ENCODE peak calls at places on chromosome X, in ten cellular contexts. R is endodermal cell, T is tibial artery, Q is GM12865, U is AG04449, C is foreskin fibroblast, K is upper lobe of right lung, W is HCT116, V is fibroblast of pulmonary artery, X is uterus. H is an unnamed sample.

GRCh38 chrX:72107320-72107719 is 24.4 kb downstream of the RTL5 start:
- DNase-seq in K (no peak), Q (no peak), T (no peak), C (peak; percentile 62), V (peak; percentile 28), R (peak; percentile 50), U (no peak), X (no peak), W (no peak), H (no peak)

GRCh38 chrX:30888526-30889146 is 418 bp downstream of the TAB3 start:
- DNase-seq in Q (no peak), T (no peak), U (no peak), R (peak; percentile 60), V (no peak), C (peak; percentile 19), K (no peak), X (no peak), W (no peak), H (peak; percentile 7)

GRCh38 chrX:21972721-21973120 is 32.2 kb downstream of the SMS start:
- DNase-seq in W (no peak), U (peak; percentile 47), T (no peak), C (peak; percentile 30), R (no peak), V (peak; percentile 77), X (peak; percentile 18), Q (peak; percentile 29), K (no peak), H (peak; percentile 66)

GRCh38 chrX:10496345-10496965 is 123.9 kb downstream of the MID1 start:
- DNase-seq in X (no peak), Q (no peak), R (no peak), K (no peak), V (peak; percentile 90), W (no peak), U (peak; percentile 65), C (peak; percentile 78), T (no peak), H (peak; percentile 85)

GRCh38 chrX:112051546-112051945 is 31.0 kb downstream of the TRPC5 start:
- DNase-seq in K (no peak), W (no peak), Q (no peak), R (no peak), T (no peak), V (no peak), U (no peak), X (no peak), C (no peak), H (no peak)

GRCh38 chrX:16516473-16516872 is 133.5 kb upstream of the S100G start:
- DNase-seq in K (no peak), T (no peak), X (no peak), Q (no peak), W (no peak), R (no peak), C (peak; percentile 21), V (no peak), U (peak; percentile 5), H (no peak)

GRCh38 chrX:150037041-150037440 is 98.8 kb upstream of the EOLA2 start:
- DNase-seq in W (no peak), Q (no peak), R (no peak), K (no peak), U (no peak), C (no peak), X (no peak), T (no peak), V (peak; percentile 59), H (peak; percentile 50)

GRCh38 chrX:97026406-97026805 is 142.7 kb downstream of the RPA4 start:
- DNase-seq in Q (no peak), U (no peak), T (no peak), V (peak; percentile 44), W (no peak), C (no peak), K (no peak), R (no peak), X (no peak), H (peak; percentile 36)

GRCh38 chrX:151082077-151082948 is 94.1 kb upstream of the GPR50 start:
- DNase-seq in Q (peak; percentile 52), X (peak; percentile 53), W (peak; percentile 6), R (peak; percentile 88), T (peak; percentile 69), V (peak; percentile 50), U (no peak), C (peak; percentile 72), K (peak; percentile 76), H (peak; percentile 53)

GRCh38 chrX:47297874-47298273 is 65.1 kb downstream of the USP11 start:
- DNase-seq in W (peak; percentile 23), Q (no peak), K (peak; percentile 67), U (no peak), R (no peak), C (peak; percentile 32), X (no peak), V (no peak), T (no peak), H (peak; percentile 20)

DNA sequence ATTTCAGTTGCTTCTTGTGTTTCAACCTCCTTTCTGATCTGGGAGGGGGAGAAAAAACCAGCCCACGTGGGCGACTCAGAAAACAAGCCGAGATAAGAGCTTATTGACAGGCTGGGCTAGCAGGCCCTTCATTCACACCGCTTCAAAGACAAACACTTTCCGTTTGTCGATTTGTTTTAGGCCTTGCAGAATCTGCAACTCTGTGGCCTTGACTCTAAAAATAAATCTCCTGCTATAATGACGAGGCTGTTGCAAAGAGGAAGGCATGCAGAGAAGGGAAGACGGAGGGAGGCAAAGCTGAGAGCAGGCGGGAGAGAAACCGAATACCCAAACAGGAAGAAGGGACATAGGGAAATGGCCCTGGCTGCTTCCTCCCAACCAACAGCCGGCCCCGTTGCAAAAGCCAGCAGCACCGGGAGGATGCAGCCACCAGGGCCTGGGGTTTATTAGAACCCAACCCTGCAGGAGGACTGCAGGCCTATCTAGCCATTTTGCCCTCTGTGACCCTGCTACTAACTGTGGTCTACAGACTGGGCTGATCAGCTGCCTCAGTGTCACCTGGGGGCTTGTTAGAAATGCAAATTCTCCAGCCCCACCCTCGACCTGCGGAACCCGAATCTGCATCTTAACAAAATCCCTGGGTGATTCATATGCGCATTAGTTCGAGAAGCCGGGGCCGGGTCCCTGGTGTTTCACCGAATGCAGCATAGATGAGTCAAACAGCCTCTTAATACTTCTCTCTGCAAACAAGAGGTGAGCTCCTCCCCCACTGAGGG is 325.5 kb downstream of the BCOR start:
- DNase-seq in R (peak; percentile 94), V (no peak), Q (peak; percentile 40), C (no peak), W (no peak), T (no peak), K (no peak), X (no peak), U (no peak), H (no peak)
- H3K4me3 ChIP-seq in R (no peak overlapping the region), V (no peak overlapping the region), Q (no peak overlapping the region), C (no peak overlapping the region), W (no peak overlapping the region), T (no peak overlapping the region), K (no peak overlapping the region), X (no peak overlapping the region), U (no peak overlapping the region), H (no peak overlapping the region)

GRCh38 chrX:138710311-138710791 is 1.2 kb downstream of the FGF13 start:
- DNase-seq in K (no peak), V (no peak), X (no peak), T (no peak), Q (no peak), W (no peak), R (peak; percentile 57), C (no peak), U (no peak), H (no peak)

GRCh38 chrX:138708268-138708667 is 3.2 kb downstream of the FGF13 start:
- DNase-seq in T (no peak), R (no peak), Q (no peak), U (no peak), X (no peak), C (no peak), W (no peak), K (no peak), V (no peak), H (no peak)

GRCh38 chrX:138710866-138711331 is 618 bp downstream of the FGF13 start:
- DNase-seq in C (no peak), W (no peak), R (peak; percentile 72), X (peak; percentile 16), V (no peak), K (peak; percentile 46), U (no peak), T (no peak), Q (no peak), H (no peak)

GRCh38 chrX:138709886-138710285 is 1.6 kb downstream of the FGF13 start:
- DNase-seq in Q (no peak), C (no peak), V (no peak), X (no peak), R (no peak), U (no peak), T (no peak), K (no peak), W (no peak), H (no peak)

GRCh38 chrX:138711399-138712347 is at the start of gene FGF13:
- DNase-seq in W (no peak), R (peak; percentile 85), T (peak; percentile 72), X (peak; percentile 40), U (no peak), C (peak; percentile 6), K (peak; percentile 49), Q (peak; percentile 2), V (no peak), H (no peak)
- TF ChIP-seq CTCF in W (no peak), R (peak; percentile 78), T (peak; percentile 30), X (peak; percentile 18), U (no peak), C (no peak), K (peak; percentile 16), Q (no peak), V (no peak), H (no peak)

GRCh38 chrX:103586314-103586646 is 965 bp downstream of the TCEAL4 start:
- DNase-seq in T (no peak), V (peak; percentile 32), C (peak; percentile 22), K (peak; percentile 62), X (peak; percentile 37), W (no peak), U (no peak), R (peak; percentile 59), Q (peak; percentile 9), H (no peak)
- H3K4me3 ChIP-seq in T (peak overlapping the region; percentile 72), V (peak overlapping the region; percentile 76), C (peak overlapping the region; percentile 76), K (peak overlapping the region; percentile 65), X (peak overlapping the region; percentile 46), W (peak overlapping the region; percentile 68), U (peak overlapping the region; percentile 73), R (peak overlapping the region; percentile 85), Q (peak overlapping the region; percentile 78), H (peak overlapping the region; percentile 70)

GRCh38 chrX:104566921-104567501 is 1.0 kb downstream of the IL1RAPL2 start:
- DNase-seq in W (no peak), C (peak; percentile 2), R (peak; percentile 60), T (no peak), X (no peak), K (no peak), Q (no peak), U (no peak), V (no peak), H (no peak)

GRCh38 chrX:104567506-104567905 is 1.5 kb downstream of the IL1RAPL2 start:
- DNase-seq in R (no peak), W (no peak), U (no peak), T (no peak), C (peak; percentile 0), V (no peak), X (no peak), Q (no peak), K (no peak), H (no peak)

GRCh38 chrX:104564335-104564734 is 1.7 kb upstream of the IL1RAPL2 start:
- DNase-seq in Q (no peak), V (no peak), U (no peak), K (no peak), R (no peak), C (no peak), X (no peak), T (peak; percentile 52), W (no peak), H (no peak)

GRCh38 chrX:104564921-104565703 is 887 bp upstream of the IL1RAPL2 start:
- DNase-seq in X (no peak), V (no peak), Q (no peak), R (no peak), K (no peak), C (no peak), U (no peak), W (no peak), T (no peak), H (no peak)

GRCh38 chrX:104565791-104566687 is at the start of gene IL1RAPL2:
- DNase-seq in X (no peak), R (peak; percentile 90), T (no peak), U (no peak), W (no peak), Q (peak; percentile 0), V (peak; percentile 11), C (peak; percentile 13), K (peak; percentile 77), H (peak; percentile 5)
- TF ChIP-seq CTCF in X (no peak), R (peak; percentile 80), T (peak; percentile 6), U (peak; percentile 29), W (no peak), Q (peak; percentile 13), V (peak; percentile 43), C (peak; percentile 22), K (peak; percentile 28), H (peak; percentile 59)

H was measured in cardiac fibroblast.